ENCODE peak calls at places on chromosomes 4 and X, in eight cellular contexts. P is lower lobe of right lung; B is PC-3; G is brain microvascular endothelial cell; Q is tibial artery; S is naive thymus-derived CD4-positive, alpha-beta T cell; H is mammary epithelial cell; Z is IMR-90. E is an unnamed sample.

GRCh38 chr4:80239480-80239879 is 27.0 kb upstream of the FGF5 start:
- DNase-seq in P (no peak), S (no peak), Z (peak; percentile 71), H (no peak), Q (no peak), G (no peak), B (no peak), E (no peak)

GRCh38 chr4:145808021-145808650 is 128.2 kb downstream of the C4orf51 start:
- DNase-seq in H (peak; percentile 99), Z (peak; percentile 98), Q (no peak), G (peak; percentile 94), S (no peak), P (no peak), B (peak; percentile 98), E (no peak)

GRCh38 chr4:15778191-15778741 is at the start of gene CD38:
- DNase-seq in G (peak; percentile 8), S (peak; percentile 43), H (no peak), B (no peak), Q (peak; percentile 29), P (peak; percentile 51), Z (no peak), E (peak; percentile 60)

GRCh38 chrX:19440713-19441112 is 74.6 kb downstream of the MAP3K15 start:
- DNase-seq in H (peak; percentile 49), Q (no peak), S (no peak), G (peak; percentile 58), P (no peak), B (peak; percentile 13), Z (peak; percentile 33), E (no peak)

GRCh38 chr4:169420291-169420690 is 149.5 kb upstream of the SH3RF1 start:
- DNase-seq in H (no peak), Q (no peak), Z (no peak), S (no peak), G (no peak), P (no peak), B (no peak), E (no peak)

GRCh38 chrX:86133761-86134160 is 14.5 kb upstream of the DACH2 start:
- DNase-seq in Z (peak; percentile 34), H (no peak), G (no peak), P (no peak), S (no peak), B (no peak), Q (no peak), E (no peak)

GRCh38 chr4:8264106-8264505 is 5.4 kb upstream of the HTRA3 start:
- DNase-seq in Q (no peak), P (no peak), G (no peak), Z (no peak), S (no peak), B (no peak), H (no peak), E (no peak)

GRCh38 chr4:159698336-159698735 is 595.5 kb downstream of the RAPGEF2 start:
- DNase-seq in Z (no peak), Q (no peak), P (no peak), B (no peak), H (no peak), G (no peak), S (no peak), E (no peak)

GRCh38 chr4:7463584-7464258 is 29.0 kb upstream of the PSAPL1 start:
- DNase-seq in Q (no peak), B (no peak), G (no peak), P (no peak), H (no peak), S (no peak), Z (no peak), E (no peak)

GRCh38 chrX:148310402-148311200 is 189.8 kb upstream of the AFF2 start:
- DNase-seq in H (no peak), Z (no peak), B (no peak), S (peak; percentile 71), Q (no peak), P (no peak), G (no peak), E (no peak)
- H3K27ac ChIP-seq in H (no peak overlapping the region), Z (no peak overlapping the region), B (no peak overlapping the region), S (no peak overlapping the region), Q (no peak overlapping the region), P (no peak overlapping the region), G (no peak overlapping the region), E (no peak overlapping the region)

DNA sequence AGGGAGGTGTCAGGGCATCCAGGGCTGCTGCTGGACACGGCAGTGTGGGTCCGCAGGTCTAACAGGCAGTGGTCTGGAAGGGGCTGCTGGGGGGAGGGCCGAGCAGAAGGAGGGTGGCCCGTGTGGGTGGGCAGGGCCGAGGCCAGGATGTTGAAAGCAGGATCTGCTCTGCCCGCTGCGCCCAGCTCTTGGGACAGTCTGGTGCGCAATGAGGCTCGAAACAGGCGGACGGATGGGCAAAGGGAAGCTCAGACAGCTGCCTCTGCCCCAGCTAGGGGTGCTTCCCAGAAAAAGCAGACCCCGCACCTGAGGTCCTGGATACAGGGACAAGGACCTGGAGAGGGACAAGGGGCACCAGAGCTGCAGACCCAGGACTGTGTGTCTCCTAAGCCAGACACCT is 121.3 kb downstream of the FAM53A start:
- DNase-seq in G (no peak), Q (no peak), H (no peak), S (no peak), Z (no peak), B (no peak), P (no peak), E (no peak)
- H3K36me3 ChIP-seq in G (no peaks in the 10 kb centered on the region), Q (no peaks in the 10 kb centered on the region), H (no peaks in the 10 kb centered on the region), S (no peaks in the 10 kb centered on the region), Z (no peaks in the 10 kb centered on the region), B (no peaks in the 10 kb centered on the region), P (no peaks in the 10 kb centered on the region), E (no peaks in the 10 kb centered on the region)

DNA sequence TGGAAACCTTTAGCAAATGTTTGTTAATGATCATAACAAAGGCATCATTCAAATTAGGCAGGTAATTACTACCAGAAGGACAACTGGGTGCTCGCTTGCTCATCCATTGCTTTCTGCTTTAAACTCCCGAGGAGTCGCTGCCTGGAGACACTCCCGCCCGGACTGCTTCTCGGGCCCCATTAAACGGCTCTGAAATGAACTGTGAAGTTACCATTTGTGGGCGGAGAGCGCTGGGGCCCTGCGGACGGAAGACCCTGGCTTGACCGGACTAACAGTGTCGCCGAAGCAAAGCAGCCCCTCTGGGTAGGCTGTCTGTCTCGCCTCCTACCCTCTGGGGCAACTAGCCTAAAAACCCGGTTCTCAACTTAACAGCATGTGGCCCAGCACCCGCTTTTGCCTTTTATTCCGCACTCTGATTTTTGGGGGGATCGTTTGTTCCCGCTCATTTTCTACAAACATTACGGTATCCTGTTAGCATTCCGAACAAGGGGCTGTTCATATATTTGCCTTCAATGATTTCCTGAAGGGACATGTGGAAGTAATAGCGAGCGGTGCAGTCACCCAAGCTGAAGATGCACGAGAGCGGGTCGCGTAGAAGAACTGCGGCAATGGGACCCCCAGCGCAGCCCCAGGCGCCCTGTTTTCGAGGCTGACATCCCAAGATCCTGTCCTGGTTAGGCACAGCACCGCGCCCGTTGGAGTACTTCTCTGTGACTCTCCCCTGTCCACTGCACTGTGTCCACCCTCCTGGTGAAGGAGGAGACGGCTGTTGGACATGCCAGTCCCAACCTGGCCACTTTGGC is 1.6 kb upstream of the PDGFRA start:
- DNase-seq in Q (peak; percentile 59), H (peak; percentile 67), S (no peak), P (peak; percentile 48), B (peak; percentile 48), Z (peak; percentile 80), G (peak; percentile 57), E (no peak)
- H3K27ac ChIP-seq in Q (peak overlapping the region; percentile 73), H (no peak overlapping the region), S (no peak overlapping the region), P (peak overlapping the region; percentile 62), B (no peak overlapping the region), Z (peak overlapping the region; percentile 83), G (no peak overlapping the region), E (peak overlapping the region; percentile 75)

GRCh38 chr4:185764880-185765279 is 47.1 kb downstream of the SORBS2 start:
- DNase-seq in G (no peak), Q (no peak), Z (peak; percentile 20), H (peak; percentile 40), B (peak; percentile 63), P (no peak), S (no peak), E (no peak)

GRCh38 chr4:185771696-185772390 is 40.2 kb downstream of the SORBS2 start:
- DNase-seq in Q (no peak), Z (no peak), G (no peak), H (no peak), B (no peak), P (no peak), S (no peak), E (no peak)

GRCh38 chr4:185773419-185773818 is 38.6 kb downstream of the SORBS2 start:
- DNase-seq in G (no peak), B (no peak), Q (peak; percentile 42), P (peak; percentile 67), H (no peak), S (no peak), Z (no peak), E (peak; percentile 51)

GRCh38 chr4:185772391-185773093 is 39.5 kb downstream of the SORBS2 start:
- DNase-seq in Q (no peak), G (no peak), H (no peak), Z (no peak), S (no peak), P (no peak), B (no peak), E (no peak)

DNA sequence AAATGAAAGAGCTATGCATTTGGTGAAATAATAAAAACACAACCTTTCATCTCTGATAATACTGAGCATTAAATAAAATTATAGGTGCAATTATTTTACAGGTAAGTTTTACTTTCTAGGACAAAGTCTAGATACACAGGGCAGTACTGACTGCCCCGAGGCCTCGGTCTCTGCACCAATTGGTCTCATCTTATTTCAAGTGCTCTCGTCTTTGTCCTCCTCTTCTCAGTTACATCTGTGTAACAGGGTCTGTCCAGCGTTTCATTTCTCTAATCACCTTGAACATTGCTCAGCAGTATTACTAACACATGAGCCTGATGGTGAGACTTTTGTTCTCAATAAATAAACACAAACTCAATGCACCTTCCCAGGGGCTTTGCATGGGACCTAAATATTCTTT is 44.5 kb downstream of the SORBS2 start:
- DNase-seq in Q (no peak), G (no peak), S (no peak), Z (no peak), B (no peak), H (no peak), P (no peak), E (no peak)
- H3K36me3 ChIP-seq in Q (no peaks in the 10 kb centered on the region), G (peaks cover 2% of the 10 kb centered on the region), S (no peaks in the 10 kb centered on the region), Z (no peaks in the 10 kb centered on the region), B (no peaks in the 10 kb centered on the region), H (no peaks in the 10 kb centered on the region), P (no peaks in the 10 kb centered on the region), E (no peaks in the 10 kb centered on the region)

GRCh38 chr4:31039382-31039781 is 319.2 kb downstream of the PCDH7 start:
- DNase-seq in Q (no peak), S (no peak), Z (no peak), B (no peak), G (no peak), P (no peak), H (no peak), E (no peak)
- H3K27ac ChIP-seq in Q (no peak overlapping the region), S (no peak overlapping the region), Z (no peak overlapping the region), B (no peak overlapping the region), G (no peak overlapping the region), P (no peak overlapping the region), H (no peak overlapping the region), E (no peak overlapping the region)